ENCODE peak calls at places on chromosomes 2 and 18, in five cellular contexts. F, E, V, C and K are unnamed samples.

GRCh38 chr2:94759211-94759610 is 112.0 kb upstream of the TEKT4 start:
- DNase-seq in F (no peak), E (peak; percentile 7), V (no peak), C (peak; percentile 63), K (no peak)

GRCh38 chr2:146244131-146244530 is 1600.7 kb upstream of the ACVR2A start:
- DNase-seq in F (no peak), E (no peak), V (no peak), C (no peak), K (no peak)

GRCh38 chr18:76619342-76620315 is 124.6 kb upstream of the ZNF516 start:
- DNase-seq in F (no peak), E (no peak), V (no peak), C (no peak), K (no peak)

GRCh38 chr2:29309090-29310054 is 194.2 kb downstream of the CLIP4 start:
- DNase-seq in F (peak; percentile 7), E (peak; percentile 53), V (no peak), C (peak; percentile 81), K (peak; percentile 57)

GRCh38 chr2:227871375-227871788 is at the start of gene DAW1:
- DNase-seq in F (peak; percentile 37), E (peak; percentile 50), V (no peak), C (no peak), K (no peak)

GRCh38 chr2:127197475-127198385 is 22.4 kb downstream of the CYP27C1 start:
- DNase-seq in F (no peak), E (peak; percentile 71), V (no peak), C (peak; percentile 72), K (no peak)

GRCh38 chr2:10452334-10452733 is 4.2 kb upstream of the ODC1 start:
- DNase-seq in F (no peak), E (no peak), V (no peak), C (no peak), K (no peak)

GRCh38 chr2:64338910-64339500 is 115.0 kb upstream of the LGALSL start:
- DNase-seq in F (no peak), E (peak; percentile 50), V (no peak), C (no peak), K (no peak)

GRCh38 chr2:121502781-121503180 is 27.9 kb upstream of the RNU4ATAC start:
- DNase-seq in F (no peak), E (no peak), V (no peak), C (no peak), K (no peak)

GRCh38 chr2:98948956-98949739 is 13.1 kb upstream of the CRACDL start:
- DNase-seq in F (no peak), E (no peak), V (no peak), C (no peak), K (no peak)

GRCh38 chr2:239278941-239279365 is 121.9 kb downstream of the HDAC4 start:
- DNase-seq in F (no peak), E (no peak), V (peak; percentile 30), C (no peak), K (no peak)

GRCh38 chr2:179355881-179356280 is 91.2 kb upstream of the SESTD1 start:
- DNase-seq in F (no peak), E (no peak), V (no peak), C (no peak), K (no peak)